ENCODE peak calls at places on chromosomes 16 and 17, in seven cellular contexts. B is H1, H is mesendoderm, D is trophoblast cell, K is H9, L is mesenchymal stem cell, Y is neuronal stem cell. C is an unnamed sample.

GRCh38 chr16:86215979-86216585 is 294.2 kb upstream of the FOXF1 start:
- DNase-seq in H (no peak), B (no peak), L (no peak), Y (no peak), K (no peak), D (no peak), C (no peak)

GRCh38 chr17:48553837-48554236 is 8.9 kb upstream of the HOXB2 start:
- DNase-seq in K (no peak), L (peak; percentile 41), Y (no peak), H (no peak), D (no peak), B (no peak), C (peak; percentile 34)

GRCh38 chr16:80883816-80884215 is 79.4 kb upstream of the CDYL2 start:
- DNase-seq in Y (no peak), L (no peak), K (no peak), B (no peak), H (no peak), D (no peak), C (no peak)

GRCh38 chr17:28737770-28738679 is 5.8 kb upstream of the TRAF4 start:
- DNase-seq in L (no peak), K (no peak), D (no peak), Y (no peak), B (no peak), H (no peak), C (no peak)

GRCh38 chr16:48611329-48612137 is 1.6 kb upstream of the N4BP1 start:
- DNase-seq in Y (no peak), K (peak; percentile 71), L (no peak), D (peak; percentile 97), H (peak; percentile 89), B (no peak), C (no peak)

GRCh38 chr17:1546292-1546922 is 16.2 kb downstream of the PITPNA start:
- DNase-seq in K (no peak), H (no peak), B (no peak), D (peak; percentile 60), Y (no peak), L (no peak), C (no peak)

GRCh38 chr16:80174416-80174815 is 366.4 kb upstream of the DYNLRB2 start:
- DNase-seq in L (peak; percentile 79), K (no peak), Y (no peak), B (no peak), H (peak; percentile 21), D (peak; percentile 27), C (peak; percentile 89)

GRCh38 chr17:73647767-73648542 is 3.7 kb upstream of the SDK2 start:
- DNase-seq in B (no peak), K (no peak), H (no peak), Y (no peak), L (no peak), D (no peak), C (no peak)

GRCh38 chr16:55418586-55418985 is 60.4 kb upstream of the MMP2 start:
- DNase-seq in L (no peak), K (peak; percentile 35), Y (no peak), H (peak; percentile 48), D (no peak), B (no peak), C (peak; percentile 10)

GRCh38 chr17:33370384-33370783 is 77.3 kb upstream of the ASIC2 start:
- DNase-seq in B (no peak), D (no peak), Y (no peak), L (no peak), H (peak; percentile 96), K (peak; percentile 64), C (no peak)

GRCh38 chr16:85583491-85584181 is 29.5 kb upstream of the GSE1 start:
- DNase-seq in H (no peak), L (peak; percentile 97), B (no peak), Y (peak; percentile 65), D (no peak), K (no peak), C (peak; percentile 95)

GRCh38 chr17:47850692-47851573 is at the start of gene SP6:
- DNase-seq in D (peak; percentile 89), Y (peak; percentile 65), B (peak; percentile 91), K (peak; percentile 97), L (peak; percentile 60), H (peak; percentile 96), C (peak; percentile 51)

GRCh38 chr17:81828656-81829055 is 4.4 kb downstream of the MCRIP1 start:
- DNase-seq in L (no peak), B (no peak), Y (no peak), D (no peak), K (no peak), H (no peak), C (no peak)

GRCh38 chr16:16150117-16150877 is 73.0 kb downstream of the ABCC6 start:
- DNase-seq in D (no peak), L (no peak), K (no peak), H (no peak), Y (no peak), B (no peak), C (peak; percentile 76)

DNA sequence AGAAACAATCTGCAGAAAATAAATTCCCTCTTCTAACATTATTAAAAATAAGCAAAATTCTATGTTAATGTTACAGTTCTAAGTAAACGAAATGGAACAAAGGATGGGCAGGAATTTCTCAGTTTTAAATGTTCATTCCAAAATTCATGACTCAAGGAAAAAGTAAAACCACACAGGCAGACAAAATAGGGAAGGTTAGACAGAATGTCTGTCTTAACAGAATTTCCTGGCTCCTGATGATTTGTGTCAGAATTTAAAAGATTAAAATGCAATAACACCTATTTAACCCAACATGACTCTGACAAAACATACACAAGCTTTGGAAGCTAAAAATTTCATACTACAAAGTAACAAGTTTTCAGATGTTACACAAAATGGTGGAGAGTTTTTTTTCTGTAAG is 42.8 kb downstream of the SPOP start:
- DNase-seq in L (no peak), B (no peak), K (no peak), H (no peak), D (no peak), Y (no peak), C (no peak)
- H2AK5ac ChIP-seq in L (no peak overlapping the region), B (no peak overlapping the region), K (no peak overlapping the region), H (no peak overlapping the region), D (no peak overlapping the region), Y (no peak overlapping the region), C (no peak overlapping the region)

GRCh38 chr17:13619462-13619861 is 17.7 kb upstream of the HS3ST3A1 start:
- DNase-seq in D (no peak), Y (no peak), B (no peak), K (peak; percentile 43), L (no peak), H (peak; percentile 46), C (no peak)

GRCh38 chr17:13616031-13616430 is 14.3 kb upstream of the HS3ST3A1 start:
- DNase-seq in D (no peak), B (no peak), H (no peak), K (no peak), Y (no peak), L (no peak), C (no peak)
- H4K8ac ChIP-seq in D (no peak overlapping the region), B (no peak overlapping the region), H (no peak overlapping the region), K (no peak overlapping the region), Y (no peak overlapping the region), L (no peak overlapping the region), C (no peak overlapping the region)

DNA sequence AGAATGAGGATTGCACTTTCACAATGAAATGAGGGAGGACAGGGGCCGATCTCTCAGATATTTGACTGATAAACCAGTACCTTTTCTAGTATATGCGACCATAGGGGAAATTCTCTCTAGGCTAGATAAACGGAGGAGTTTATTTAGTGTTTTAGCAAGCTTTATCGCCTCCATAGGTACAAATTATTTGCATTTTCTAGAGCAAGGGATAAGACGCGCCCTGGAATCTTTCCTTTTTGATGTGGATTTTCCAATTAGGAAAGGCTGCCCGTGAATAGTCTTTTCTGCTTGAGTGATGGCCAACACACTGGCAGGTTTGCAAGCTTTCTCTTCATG is 351 bp upstream of the GDPD1 start:
- DNase-seq in K (no peak), L (no peak), H (no peak), Y (no peak), B (no peak), D (no peak), C (no peak)
- H2AK5ac ChIP-seq in K (no peak overlapping the region), L (no peak overlapping the region), H (no peak overlapping the region), Y (no peak overlapping the region), B (no peak overlapping the region), D (no peak overlapping the region), C (no peak overlapping the region)

GRCh38 chr17:80750263-80750662 is 205.6 kb downstream of the RPTOR start:
- DNase-seq in D (no peak), Y (no peak), K (peak; percentile 31), L (no peak), H (no peak), B (no peak), C (no peak)
- H4K8ac ChIP-seq in D (no peak overlapping the region), Y (no peak overlapping the region), K (no peak overlapping the region), L (no peak overlapping the region), H (no peak overlapping the region), B (peak overlapping the region; percentile 86), C (peak overlapping the region; percentile 22)

C was measured in IMR-90.